ENCODE peak calls at places on chromosomes 4 and X, in five cellular contexts. One of them, this sample, is unnamed.

GRCh38 chr4:147975325-147975724 is 243.4 kb downstream of the ARHGAP10 start:
- DNase-seq in GM23338: no peak
- DNase-seq in IMR-90: peak; percentile 70
- DNase-seq in DND-41: no peak
- DNase-seq in neural progenitor cell: no peak
- DNase-seq in this sample: peak; percentile 79

GRCh38 chrX:152897216-152898144 is at the start of gene ZNF185:
- DNase-seq in neural progenitor cell: peak; percentile 89
- DNase-seq in IMR-90: no peak
- DNase-seq in GM23338: peak; percentile 89
- DNase-seq in DND-41: no peak
- DNase-seq in this sample: peak; percentile 13

GRCh38 chrX:55135171-55135570 is 46.4 kb downstream of the PAGE2 start:
- DNase-seq in GM23338: peak; percentile 20
- DNase-seq in DND-41: peak; percentile 21
- DNase-seq in IMR-90: peak; percentile 31
- DNase-seq in neural progenitor cell: peak; percentile 18
- DNase-seq in this sample: peak; percentile 47

GRCh38 chrX:101040197-101040596 is 11.7 kb downstream of the TRMT2B start:
- DNase-seq in neural progenitor cell: no peak
- DNase-seq in GM23338: no peak
- DNase-seq in DND-41: no peak
- DNase-seq in IMR-90: peak; percentile 47
- DNase-seq in this sample: peak; percentile 15

GRCh38 chrX:129875669-129876068 is 30.3 kb upstream of the UTP14A start:
- DNase-seq in IMR-90: peak; percentile 76
- DNase-seq in GM23338: no peak
- DNase-seq in neural progenitor cell: no peak
- DNase-seq in DND-41: no peak
- DNase-seq in this sample: peak; percentile 87

GRCh38 chr4:13893221-13893620 is 265.7 kb upstream of the BOD1L1 start:
- DNase-seq in GM23338: no peak
- DNase-seq in IMR-90: peak; percentile 32
- DNase-seq in neural progenitor cell: no peak
- DNase-seq in DND-41: no peak
- DNase-seq in this sample: peak; percentile 47

GRCh38 chr4:146261046-146261445 is 46.7 kb downstream of the REELD1 start:
- DNase-seq in IMR-90: no peak
- DNase-seq in DND-41: no peak
- DNase-seq in GM23338: no peak
- DNase-seq in neural progenitor cell: no peak
- DNase-seq in this sample: no peak

GRCh38 chr4:88979292-88979691 is 77.7 kb downstream of the FAM13A start:
- DNase-seq in GM23338: no peak
- DNase-seq in neural progenitor cell: no peak
- DNase-seq in DND-41: no peak
- DNase-seq in IMR-90: peak; percentile 20
- DNase-seq in this sample: peak; percentile 5

GRCh38 chr4:100294356-100294755 is 104.1 kb upstream of the DDIT4L start:
- DNase-seq in DND-41: no peak
- DNase-seq in IMR-90: peak; percentile 40
- DNase-seq in GM23338: no peak
- DNase-seq in neural progenitor cell: no peak
- DNase-seq in this sample: peak; percentile 55

GRCh38 chr4:25815586-25815985 is 47.2 kb downstream of the SEL1L3 start:
- DNase-seq in neural progenitor cell: no peak
- DNase-seq in IMR-90: no peak
- DNase-seq in GM23338: no peak
- DNase-seq in DND-41: no peak
- DNase-seq in this sample: no peak

GRCh38 chr4:1843852-1844251 is 12.1 kb downstream of the LETM1 start:
- DNase-seq in DND-41: no peak
- DNase-seq in neural progenitor cell: no peak
- DNase-seq in GM23338: no peak
- DNase-seq in IMR-90: no peak
- DNase-seq in this sample: peak; percentile 47

GRCh38 chr4:54541426-54542118 is 116.2 kb upstream of the KIT start:
- DNase-seq in IMR-90: peak; percentile 54
- DNase-seq in GM23338: no peak
- DNase-seq in neural progenitor cell: peak; percentile 29
- DNase-seq in DND-41: no peak
- DNase-seq in this sample: peak; percentile 57

GRCh38 chr4:186810613-186811150 is 87.0 kb upstream of the FAT1 start:
- DNase-seq in GM23338: no peak
- DNase-seq in DND-41: no peak
- DNase-seq in neural progenitor cell: peak; percentile 75
- DNase-seq in IMR-90: no peak
- DNase-seq in this sample: no peak

GRCh38 chrX:47248576-47248975 is 15.8 kb downstream of the USP11 start:
- DNase-seq in neural progenitor cell: no peak
- DNase-seq in DND-41: no peak
- DNase-seq in IMR-90: no peak
- DNase-seq in GM23338: no peak
- DNase-seq in this sample: no peak

GRCh38 chr4:7777871-7778523 is 161.7 kb downstream of the AFAP1 start:
- DNase-seq in DND-41: no peak
- DNase-seq in neural progenitor cell: no peak
- DNase-seq in IMR-90: no peak
- DNase-seq in GM23338: no peak
- DNase-seq in this sample: no peak

GRCh38 chr4:138887341-138887740 is 128.2 kb upstream of the NOCT start:
- DNase-seq in GM23338: no peak
- DNase-seq in DND-41: no peak
- DNase-seq in neural progenitor cell: no peak
- DNase-seq in IMR-90: no peak
- DNase-seq in this sample: no peak

GRCh38 chrX:104318330-104319009 is 63.7 kb upstream of the ESX1 start:
- DNase-seq in GM23338: peak; percentile 3
- DNase-seq in neural progenitor cell: peak; percentile 31
- DNase-seq in DND-41: no peak
- DNase-seq in IMR-90: peak; percentile 57
- DNase-seq in this sample: peak; percentile 77

GRCh38 chr4:3464911-3465697 is 2.0 kb downstream of the DOK7 start:
- DNase-seq in GM23338: no peak
- DNase-seq in neural progenitor cell: no peak
- DNase-seq in IMR-90: no peak
- DNase-seq in DND-41: no peak
- DNase-seq in this sample: no peak

GRCh38 chr4:174828845-174829701 is at the start of gene GLRA3:
- DNase-seq in IMR-90: no peak
- DNase-seq in GM23338: peak; percentile 99
- DNase-seq in DND-41: peak; percentile 55
- DNase-seq in neural progenitor cell: peak; percentile 98
- DNase-seq in this sample: peak; percentile 25

GRCh38 chr4:39770969-39771724 is 73.2 kb downstream of the UBE2K start:
- DNase-seq in DND-41: no peak
- DNase-seq in GM23338: no peak
- DNase-seq in neural progenitor cell: no peak
- DNase-seq in IMR-90: no peak
- DNase-seq in this sample: no peak

GRCh38 chr4:3193531-3194203 is 55.3 kb upstream of the MSANTD1 start:
- DNase-seq in GM23338: no peak
- DNase-seq in IMR-90: peak; percentile 22
- DNase-seq in DND-41: no peak
- DNase-seq in neural progenitor cell: no peak
- DNase-seq in this sample: peak; percentile 32

GRCh38 chr4:3070709-3071500 is 3.4 kb downstream of the HTT-AS start:
- DNase-seq in IMR-90: peak; percentile 42
- DNase-seq in neural progenitor cell: no peak
- DNase-seq in DND-41: no peak
- DNase-seq in GM23338: peak; percentile 22
- DNase-seq in this sample: peak; percentile 52

GRCh38 chr4:42519803-42520417 is 122.6 kb downstream of the SHISA3 start:
- DNase-seq in DND-41: peak; percentile 48
- DNase-seq in GM23338: peak; percentile 73
- DNase-seq in neural progenitor cell: peak; percentile 68
- DNase-seq in IMR-90: peak; percentile 48
- DNase-seq in this sample: peak; percentile 59

GRCh38 chr4:168637872-168638756 is 141.3 kb downstream of the PALLD start:
- DNase-seq in DND-41: no peak
- DNase-seq in IMR-90: peak; percentile 78
- DNase-seq in GM23338: no peak
- DNase-seq in neural progenitor cell: no peak
- DNase-seq in this sample: peak; percentile 49

GRCh38 chr4:118981171-118981838 is 92.7 kb downstream of the SYNPO2 start:
- DNase-seq in IMR-90: peak; percentile 81
- DNase-seq in GM23338: peak; percentile 14
- DNase-seq in neural progenitor cell: peak; percentile 31
- DNase-seq in DND-41: no peak
- DNase-seq in this sample: peak; percentile 57

GRCh38 chr4:76187152-76187551 is 26.5 kb downstream of the SCARB2 start:
- DNase-seq in IMR-90: no peak
- DNase-seq in DND-41: no peak
- DNase-seq in GM23338: no peak
- DNase-seq in neural progenitor cell: no peak
- DNase-seq in this sample: no peak

GRCh38 chrX:24355095-24355494 is 5.3 kb upstream of the SUPT20HL1 start:
- DNase-seq in neural progenitor cell: no peak
- DNase-seq in GM23338: no peak
- DNase-seq in IMR-90: peak; percentile 12
- DNase-seq in DND-41: no peak
- DNase-seq in this sample: peak; percentile 30

GRCh38 chrX:103607385-103608304 is at the start of gene TCEAL3:
- DNase-seq in GM23338: peak; percentile 62
- DNase-seq in IMR-90: peak; percentile 26
- DNase-seq in neural progenitor cell: peak; percentile 67
- DNase-seq in DND-41: peak; percentile 39
- DNase-seq in this sample: peak; percentile 76

GRCh38 chrX:20514358-20514757 is 247.6 kb upstream of the RPS6KA3 start:
- DNase-seq in DND-41: no peak
- DNase-seq in IMR-90: peak; percentile 83
- DNase-seq in GM23338: no peak
- DNase-seq in neural progenitor cell: no peak
- DNase-seq in this sample: peak; percentile 85

GRCh38 chrX:102720237-102721168 is at the start of gene GPRASP3:
- DNase-seq in IMR-90: peak; percentile 75
- DNase-seq in DND-41: no peak
- DNase-seq in neural progenitor cell: peak; percentile 36
- DNase-seq in GM23338: peak; percentile 74
- DNase-seq in this sample: peak; percentile 81

GRCh38 chr4:129394635-129395034 is 298.7 kb downstream of the C4orf33 start:
- DNase-seq in GM23338: no peak
- DNase-seq in DND-41: no peak
- DNase-seq in IMR-90: no peak
- DNase-seq in neural progenitor cell: no peak
- DNase-seq in this sample: no peak

GRCh38 chr4:137474711-137475301 is 57.5 kb downstream of the PCDH18 start:
- DNase-seq in GM23338: no peak
- DNase-seq in IMR-90: peak; percentile 70
- DNase-seq in DND-41: no peak
- DNase-seq in neural progenitor cell: no peak
- DNase-seq in this sample: peak; percentile 23

GRCh38 chr4:16083217-16084191 is at the start of gene PROM1:
- DNase-seq in IMR-90: no peak
- DNase-seq in neural progenitor cell: peak; percentile 83
- DNase-seq in DND-41: no peak
- DNase-seq in GM23338: peak; percentile 82
- DNase-seq in this sample: peak; percentile 16

GRCh38 chr4:141131738-141132688 is 1.3 kb downstream of the RNF150 start:
- DNase-seq in GM23338: peak; percentile 63
- DNase-seq in neural progenitor cell: peak; percentile 59
- DNase-seq in IMR-90: peak; percentile 20
- DNase-seq in DND-41: no peak
- DNase-seq in this sample: peak; percentile 61

GRCh38 chr4:47031713-47032404 is 492 bp downstream of the GABRB1 start:
- DNase-seq in IMR-90: no peak
- DNase-seq in GM23338: no peak
- DNase-seq in DND-41: no peak
- DNase-seq in neural progenitor cell: no peak
- DNase-seq in this sample: no peak
- H3K4me3 ChIP-seq in IMR-90: peak overlapping the region; percentile 58
- H3K4me3 ChIP-seq in GM23338: peak overlapping the region; percentile 69
- H3K4me3 ChIP-seq in DND-41: no peak overlapping the region
- H3K4me3 ChIP-seq in neural progenitor cell: peak overlapping the region; percentile 56
- H3K4me3 ChIP-seq in this sample: peak overlapping the region; percentile 48

DNA sequence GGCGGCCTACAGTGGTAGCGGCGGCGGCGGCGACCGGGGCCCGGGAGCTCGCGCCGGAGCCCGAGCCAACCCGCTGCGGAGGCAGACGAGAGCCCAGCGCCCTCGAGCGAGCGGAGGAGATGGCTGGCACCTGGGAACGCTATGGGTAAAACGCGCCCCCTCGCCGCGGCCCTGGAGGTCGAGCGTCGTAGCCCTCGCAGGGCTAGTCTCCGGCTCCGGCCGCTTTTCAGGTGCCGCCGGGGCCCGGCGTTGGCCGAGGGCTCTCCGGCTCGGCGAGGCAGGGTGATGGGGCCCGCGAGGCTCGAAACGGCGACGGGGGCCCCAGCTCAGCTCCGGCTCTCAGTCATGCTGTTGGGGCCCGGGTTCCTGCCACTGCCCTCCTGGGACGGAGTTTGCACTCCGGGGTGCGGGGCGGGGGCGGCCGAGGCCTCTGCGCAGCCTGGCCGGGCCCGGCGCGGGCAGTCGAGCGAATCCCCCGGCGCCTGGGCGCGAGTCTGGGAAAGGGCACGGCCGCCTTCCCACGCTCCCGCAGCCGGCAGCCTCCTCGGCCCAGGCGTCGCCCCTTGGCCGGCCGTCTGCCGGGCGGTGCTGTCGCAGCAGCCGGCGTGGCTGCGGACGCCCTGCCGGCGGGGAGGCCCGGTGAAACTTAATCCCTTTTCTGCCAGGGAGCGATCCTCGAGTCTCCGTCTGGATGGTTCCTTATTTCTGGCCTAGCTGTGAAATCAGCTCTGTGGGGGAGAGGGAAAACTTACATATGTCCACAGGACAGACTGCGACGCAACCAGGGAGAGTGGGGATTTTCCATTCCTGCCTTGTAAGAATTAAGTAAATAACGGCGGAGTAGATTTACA is 845 bp downstream of the MID2 start:
- DNase-seq in IMR-90: peak; percentile 42
- DNase-seq in DND-41: no peak
- DNase-seq in neural progenitor cell: peak; percentile 74
- DNase-seq in GM23338: peak; percentile 59
- DNase-seq in this sample: peak; percentile 67
- H3K4me2 ChIP-seq in IMR-90: peak overlapping the region; percentile 60
- H3K4me2 ChIP-seq in DND-41: no peak overlapping the region
- H3K4me2 ChIP-seq in neural progenitor cell: peak overlapping the region; percentile 81
- H3K4me2 ChIP-seq in GM23338: peak overlapping the region; percentile 80
- H3K4me2 ChIP-seq in this sample: peak overlapping the region; percentile 86

GRCh38 chr4:113394730-113395530 is 345.5 kb downstream of the ANK2 start:
- DNase-seq in IMR-90: peak; percentile 88
- DNase-seq in neural progenitor cell: peak; percentile 85
- DNase-seq in GM23338: peak; percentile 90
- DNase-seq in DND-41: peak; percentile 54
- DNase-seq in this sample: peak; percentile 87
- H3K4me3 ChIP-seq in IMR-90: no peak overlapping the region
- H3K4me3 ChIP-seq in neural progenitor cell: no peak overlapping the region
- H3K4me3 ChIP-seq in GM23338: no peak overlapping the region
- H3K4me3 ChIP-seq in DND-41: no peak overlapping the region
- H3K4me3 ChIP-seq in this sample: no peak overlapping the region

DNA sequence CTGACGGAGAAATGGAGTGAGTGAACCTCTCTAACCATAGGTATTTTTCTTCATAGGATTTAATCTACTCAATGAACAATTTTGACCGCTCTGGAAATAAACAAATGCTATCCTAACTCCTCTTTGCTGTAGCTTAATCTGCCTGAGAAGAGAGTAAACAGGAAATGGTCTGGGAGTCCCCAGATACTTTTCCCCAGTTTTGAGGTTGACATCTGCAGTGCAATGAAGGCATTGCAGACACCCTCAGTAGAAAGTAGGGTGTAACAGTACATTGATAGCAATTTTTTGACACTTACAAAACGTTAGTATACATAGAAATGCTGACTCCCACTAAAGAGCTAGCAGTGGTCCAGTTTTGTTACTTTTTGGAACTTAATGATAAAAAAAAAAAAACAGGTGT is 495.9 kb upstream of the FAM241A start:
- DNase-seq in DND-41: no peak
- DNase-seq in neural progenitor cell: no peak
- DNase-seq in GM23338: peak; percentile 24
- DNase-seq in IMR-90: no peak
- DNase-seq in this sample: no peak
- H3K4me2 ChIP-seq in DND-41: no peak overlapping the region
- H3K4me2 ChIP-seq in neural progenitor cell: no peak overlapping the region
- H3K4me2 ChIP-seq in GM23338: peak overlapping the region; percentile 22
- H3K4me2 ChIP-seq in IMR-90: no peak overlapping the region
- H3K4me2 ChIP-seq in this sample: no peak overlapping the region

This sample was measured in GM23248.